ENCODE peak calls at places on chromosomes 5 and 9, in eight cellular contexts. J is tibial artery; H is GM23338; S is lower lobe of right lung; N is adrenal gland; D is GM06990; K is fibroblast of lung; M is CD4-positive, CD25-positive, alpha-beta regulatory T cell. G is an unnamed sample.

GRCh38 chr9:17148324-17148723 is 13.5 kb downstream of the CNTLN start:
- DNase-seq in J (no peak), H (no peak), S (no peak), N (no peak), D (no peak), K (no peak), M (no peak), G (no peak)

GRCh38 chr9:98860871-98861293 is 53.4 kb downstream of the GALNT12 start:
- DNase-seq in J (peak; percentile 78), H (peak; percentile 28), S (no peak), N (peak; percentile 96), D (no peak), K (peak; percentile 98), M (no peak), G (peak; percentile 35)

GRCh38 chr9:137045294-137046093 is 483 bp downstream of the NPDC1 start:
- DNase-seq in J (no peak), H (peak; percentile 78), S (no peak), N (no peak), D (no peak), K (peak; percentile 40), M (no peak), G (peak; percentile 57)

GRCh38 chr5:56496581-56497063 is 263.5 kb upstream of the ANKRD55 start:
- DNase-seq in J (no peak), H (no peak), S (no peak), N (no peak), D (no peak), K (no peak), M (no peak), G (no peak)

GRCh38 chr5:126365446-126366198 is 57.6 kb upstream of the GRAMD2B start:
- DNase-seq in J (no peak), H (no peak), S (no peak), N (no peak), D (no peak), K (peak; percentile 79), M (no peak), G (no peak)

GRCh38 chr5:53403291-53403690 is 77.1 kb upstream of the FST start:
- DNase-seq in J (no peak), H (no peak), S (no peak), N (no peak), D (no peak), K (no peak), M (no peak), G (no peak)

GRCh38 chr9:131125038-131125287 is 423 bp upstream of the NUP214 start:
- DNase-seq in J (no peak), H (peak; percentile 18), S (no peak), N (peak; percentile 58), D (no peak), K (no peak), M (no peak), G (no peak)

GRCh38 chr5:142015781-142016533 is 3.1 kb upstream of the GNPDA1 start:
- DNase-seq in J (no peak), H (no peak), S (no peak), N (no peak), D (no peak), K (no peak), M (peak; percentile 15), G (no peak)

GRCh38 chr9:136619742-136620440 is 42.8 kb upstream of the EGFL7 start:
- DNase-seq in J (peak; percentile 55), H (no peak), S (peak; percentile 94), N (peak; percentile 76), D (no peak), K (peak; percentile 79), M (no peak), G (peak; percentile 66)

GRCh38 chr9:92385474-92385873 is 18.9 kb downstream of the OGN start:
- DNase-seq in J (no peak), H (no peak), S (no peak), N (no peak), D (no peak), K (no peak), M (no peak), G (no peak)

GRCh38 chr5:38208782-38209378 is 49.5 kb upstream of the EGFLAM start:
- DNase-seq in J (no peak), H (peak; percentile 80), S (no peak), N (peak; percentile 71), D (no peak), K (peak; percentile 51), M (no peak), G (peak; percentile 57)

GRCh38 chr9:93708289-93708986 is 132.1 kb downstream of the PHF2 start:
- DNase-seq in J (no peak), H (no peak), S (no peak), N (no peak), D (no peak), K (no peak), M (no peak), G (no peak)

GRCh38 chr9:131773911-131774379 is 34.1 kb upstream of the RAPGEF1 start:
- DNase-seq in J (peak; percentile 25), H (peak; percentile 69), S (no peak), N (no peak), D (no peak), K (peak; percentile 72), M (no peak), G (peak; percentile 77)

GRCh38 chr5:55418994-55419991 is 111.5 kb downstream of the MTREX start:
- DNase-seq in J (no peak), H (peak; percentile 35), S (no peak), N (no peak), D (no peak), K (peak; percentile 44), M (no peak), G (no peak)
- H3K36me3 ChIP-seq in J (peaks cover 38% of the 10 kb centered on the region), H (peaks cover 10% of the 10 kb centered on the region), S (peaks cover 54% of the 10 kb centered on the region), N (no peaks in the 10 kb centered on the region), D (peaks cover 4% of the 10 kb centered on the region), K (peaks cover 6% of the 10 kb centered on the region), M (peaks cover 67% of the 10 kb centered on the region), G (no peaks in the 10 kb centered on the region)

GRCh38 chr5:54446169-54446786 is 9.2 kb upstream of the HSPB3 start:
- DNase-seq in J (no peak), H (no peak), S (no peak), N (no peak), D (no peak), K (no peak), M (no peak), G (no peak)

GRCh38 chr5:54443264-54443663 is 12.2 kb upstream of the HSPB3 start:
- DNase-seq in J (no peak), H (peak; percentile 57), S (no peak), N (no peak), D (peak; percentile 2), K (peak; percentile 71), M (no peak), G (no peak)

GRCh38 chr5:54442271-54442670 is 13.2 kb upstream of the HSPB3 start:
- DNase-seq in J (no peak), H (no peak), S (no peak), N (no peak), D (no peak), K (no peak), M (no peak), G (no peak)

GRCh38 chr5:54449923-54450322 is 5.6 kb upstream of the HSPB3 start:
- DNase-seq in J (no peak), H (no peak), S (no peak), N (no peak), D (no peak), K (no peak), M (no peak), G (no peak)

DNA sequence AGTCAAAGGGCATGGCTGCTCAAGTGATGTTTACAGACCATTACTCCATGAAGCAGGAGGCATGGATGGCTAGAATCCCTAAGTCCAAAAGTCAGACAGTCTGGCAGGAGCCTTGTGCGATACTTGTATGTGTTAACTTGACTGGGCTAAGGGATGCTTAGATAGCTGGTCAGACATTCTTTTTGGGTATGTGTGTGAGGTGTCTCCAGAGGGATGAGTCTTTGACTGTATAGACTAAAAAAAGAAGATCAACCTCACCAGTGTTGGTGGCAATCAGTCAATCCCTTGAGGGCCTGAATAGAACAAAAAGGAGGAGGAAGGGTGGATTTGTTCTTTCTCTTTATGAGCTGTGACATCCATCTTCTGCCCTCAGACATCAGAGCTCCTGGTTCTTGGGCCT is 9.8 kb upstream of the HSPB3 start:
- DNase-seq in J (no peak), H (no peak), S (no peak), N (no peak), D (no peak), K (no peak), M (no peak), G (no peak)
- H3K36me3 ChIP-seq in J (no peaks in the 10 kb centered on the region), H (no peaks in the 10 kb centered on the region), S (no peaks in the 10 kb centered on the region), N (no peaks in the 10 kb centered on the region), D (no peaks in the 10 kb centered on the region), K (no peaks in the 10 kb centered on the region), M (no peaks in the 10 kb centered on the region), G (no peaks in the 10 kb centered on the region)

GRCh38 chr9:133359420-133360175 is 3.2 kb downstream of the SURF2 start:
- DNase-seq in J (no peak), H (peak; percentile 72), S (peak; percentile 44), N (no peak), D (no peak), K (no peak), M (no peak), G (no peak)
- H3K36me3 ChIP-seq in J (peaks cover 34% of the 10 kb centered on the region), H (peaks cover 19% of the 10 kb centered on the region), S (peaks cover 70% of the 10 kb centered on the region), N (no peaks in the 10 kb centered on the region), D (peaks cover 34% of the 10 kb centered on the region), K (peaks cover 34% of the 10 kb centered on the region), M (peaks cover 45% of the 10 kb centered on the region), G (no peaks in the 10 kb centered on the region)

DNA sequence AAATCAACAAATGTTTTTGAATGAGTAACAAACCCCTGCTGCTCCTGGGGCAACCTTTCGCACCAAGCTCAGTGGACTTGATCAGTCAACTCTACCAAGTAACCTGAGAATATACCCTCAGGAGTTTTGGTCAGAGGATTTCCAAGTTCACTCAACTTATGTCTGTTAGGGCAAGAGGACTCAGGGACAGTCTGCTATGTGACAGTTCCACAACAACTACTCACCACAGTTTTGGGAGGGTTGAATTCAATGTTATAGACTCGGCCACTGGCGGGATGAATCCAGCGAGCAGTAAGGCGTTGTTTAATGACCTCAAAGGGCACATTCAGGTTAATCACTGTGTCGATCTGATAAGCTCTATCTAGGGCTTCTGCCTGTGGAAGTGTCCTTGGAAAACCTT is 22.1 kb downstream of the AK3 start:
- DNase-seq in J (no peak), H (no peak), S (no peak), N (no peak), D (no peak), K (no peak), M (no peak), G (no peak)
- H3K36me3 ChIP-seq in J (peaks cover 57% of the 10 kb centered on the region), H (peaks cover 15% of the 10 kb centered on the region), S (peaks cover 81% of the 10 kb centered on the region), N (no peaks in the 10 kb centered on the region), D (peaks cover 20% of the 10 kb centered on the region), K (peaks cover 5% of the 10 kb centered on the region), M (peaks cover 48% of the 10 kb centered on the region), G (no peaks in the 10 kb centered on the region)

GRCh38 chr9:124911766-124912165 is 29.1 kb downstream of the GOLGA1 start:
- DNase-seq in J (no peak), H (no peak), S (no peak), N (no peak), D (no peak), K (no peak), M (no peak), G (no peak)
- H3K36me3 ChIP-seq in J (peaks cover 65% of the 10 kb centered on the region), H (no peaks in the 10 kb centered on the region), S (peaks cover 84% of the 10 kb centered on the region), N (no peaks in the 10 kb centered on the region), D (peaks cover 20% of the 10 kb centered on the region), K (peaks cover 6% of the 10 kb centered on the region), M (peaks cover 51% of the 10 kb centered on the region), G (no peaks in the 10 kb centered on the region)

GRCh38 chr5:177338251-177339106 is 13.0 kb downstream of the LMAN2 start:
- DNase-seq in J (no peak), H (no peak), S (peak; percentile 34), N (no peak), D (no peak), K (no peak), M (no peak), G (no peak)
- H3K36me3 ChIP-seq in J (peaks cover 63% of the 10 kb centered on the region), H (peaks cover 5% of the 10 kb centered on the region), S (peaks cover 85% of the 10 kb centered on the region), N (no peaks in the 10 kb centered on the region), D (peaks cover 49% of the 10 kb centered on the region), K (peaks cover 28% of the 10 kb centered on the region), M (peaks cover 88% of the 10 kb centered on the region), G (no peaks in the 10 kb centered on the region)

G was measured in testis.